ENCODE peak calls at places on chromosomes 5 and 9, in nine cellular contexts. H, Q, X, E, M, S, L, I and W are unnamed samples.

GRCh38 chr5:23977365-23977764 is 470.0 kb downstream of the PRDM9 start:
- DNase-seq in I (no peak), Q (no peak), E (no peak), M (no peak), H (no peak), X (no peak), S (no peak), L (no peak), W (no peak)

GRCh38 chr9:385818-386398 is 171.2 kb downstream of the DOCK8 start:
- DNase-seq in H (peak), E (peak), M (peak), X (peak), L (no peak), Q (peak), S (peak), I (no peak), W (no peak)

GRCh38 chr9:13324988-13325387 is 45.5 kb upstream of the MPDZ start:
- DNase-seq in H (no peak), M (no peak), L (no peak), S (peak), Q (no peak), E (no peak), I (no peak), X (no peak), W (no peak)

GRCh38 chr9:134136117-134136996 is 475 bp downstream of the WDR5 start:
- DNase-seq in I (no peak), E (peak), S (peak), M (no peak), H (no peak), Q (peak), L (no peak), X (peak), W (peak)

GRCh38 chr5:18312016-18312415 is 677.8 kb downstream of the TAF11L14 start:
- DNase-seq in L (no peak), M (no peak), I (no peak), Q (no peak), H (no peak), S (no peak), E (no peak), X (no peak), W (no peak)

GRCh38 chr9:80550181-80550580 is 978.4 kb downstream of the TLE4 start:
- DNase-seq in M (no peak), L (no peak), Q (no peak), X (no peak), E (no peak), S (no peak), I (no peak), H (no peak), W (no peak)

GRCh38 chr5:176474476-176474875 is 26.3 kb downstream of the FAF2 start:
- DNase-seq in X (no peak), M (no peak), S (no peak), H (no peak), L (no peak), Q (no peak), I (no peak), E (no peak), W (no peak)

GRCh38 chr5:116583085-116583766 is 8.6 kb upstream of the SEMA6A start:
- DNase-seq in H (no peak), Q (no peak), E (no peak), L (no peak), S (no peak), M (no peak), I (no peak), X (no peak), W (no peak)

GRCh38 chr5:59607126-59607807 is 286.3 kb downstream of the PDE4D start:
- DNase-seq in H (no peak), Q (no peak), L (no peak), M (no peak), S (no peak), X (no peak), I (no peak), E (peak), W (no peak)

GRCh38 chr5:109585012-109585599 is 104.6 kb upstream of the MAN2A1 start:
- DNase-seq in I (no peak), M (no peak), X (no peak), S (no peak), H (no peak), E (no peak), L (no peak), Q (no peak), W (no peak)

GRCh38 chr5:153896701-153897100 is 142.0 kb downstream of the FAM114A2 start:
- DNase-seq in M (peak), Q (no peak), L (no peak), I (no peak), S (peak), H (no peak), X (no peak), E (no peak), W (no peak)

GRCh38 chr5:137666109-137666850 is 69.6 kb downstream of the KLHL3 start:
- DNase-seq in Q (no peak), E (no peak), H (no peak), L (no peak), M (no peak), I (no peak), S (no peak), X (no peak), W (no peak)

GRCh38 chr5:114223866-114224265 is 138.0 kb upstream of the KCNN2 start:
- DNase-seq in X (peak), Q (peak), L (no peak), S (no peak), I (no peak), H (no peak), E (no peak), M (no peak), W (no peak)

GRCh38 chr5:164649266-164649665 is 1143.8 kb downstream of the MAT2B start:
- DNase-seq in L (no peak), S (no peak), E (no peak), H (no peak), I (no peak), Q (no peak), X (no peak), M (no peak), W (no peak)

GRCh38 chr9:6106576-6107339 is 91.3 kb upstream of the RANBP6 start:
- DNase-seq in S (peak), I (no peak), H (no peak), X (peak), M (peak), Q (peak), E (peak), L (no peak), W (no peak)

GRCh38 chr5:172065431-172066065 is 59.1 kb upstream of the FBXW11 start:
- DNase-seq in I (no peak), X (no peak), H (no peak), M (no peak), S (peak), L (no peak), Q (peak), E (no peak), W (no peak)

GRCh38 chr9:4866239-4866969 is 73.7 kb downstream of the RCL1 start:
- DNase-seq in I (no peak), X (no peak), H (no peak), E (no peak), L (no peak), Q (no peak), M (no peak), S (no peak), W (no peak)

GRCh38 chr9:124248066-124248465 is 9.7 kb upstream of the NEK6 start:
- DNase-seq in S (no peak), X (no peak), M (no peak), L (no peak), Q (no peak), E (no peak), I (no peak), H (no peak), W (no peak)

GRCh38 chr9:127109212-127109711 is 13.2 kb downstream of the ANGPTL2 start:
- DNase-seq in X (no peak), L (no peak), M (no peak), E (no peak), H (no peak), S (no peak), Q (no peak), I (no peak), W (no peak)

GRCh38 chr5:32507738-32508434 is 63.3 kb upstream of the ZFR start:
- DNase-seq in S (peak), I (no peak), M (no peak), Q (no peak), H (no peak), E (no peak), X (no peak), L (no peak), W (no peak)